ENCODE peak calls at places on chromosomes 3 and 15, in five cellular contexts. L is A549, N is H1, B is HepG2, V is GM12878. Y is an unnamed sample.

GRCh38 chr3:86830566-86830965 is 160.4 kb downstream of the VGLL3 start:
- DNase-seq in L (no peak), N (no peak), B (no peak), V (no peak), Y (no peak)

GRCh38 chr15:65584241-65584640 is 26.7 kb downstream of the INTS14 start:
- DNase-seq in L (no peak), N (no peak), B (no peak), V (no peak), Y (no peak)

GRCh38 chr3:125367403-125368230 is 7.5 kb downstream of the ZNF148 start:
- DNase-seq in L (no peak), N (no peak), B (no peak), V (no peak), Y (no peak)

GRCh38 chr3:18046131-18046530 is 303.7 kb upstream of the TBC1D5 start:
- DNase-seq in L (no peak), N (no peak), B (no peak), V (no peak), Y (no peak)

GRCh38 chr15:41981373-41982132 is 9.2 kb upstream of the EHD4 start:
- DNase-seq in L (no peak), N (no peak), B (no peak), V (no peak), Y (peak)

GRCh38 chr15:56088389-56088788 is 95.0 kb upstream of the NEDD4 start:
- DNase-seq in L (no peak), N (no peak), B (no peak), V (no peak), Y (no peak)

GRCh38 chr15:48972750-48973503 is 9.2 kb upstream of the SHC4 start:
- DNase-seq in L (no peak), N (no peak), B (no peak), V (no peak), Y (no peak)

GRCh38 chr3:123421353-123422174 is 27.3 kb downstream of the ADCY5 start:
- DNase-seq in L (no peak), N (no peak), B (no peak), V (no peak), Y (no peak)

GRCh38 chr3:73259841-73260240 is 198.4 kb downstream of the EBLN2 start:
- DNase-seq in L (no peak), N (no peak), B (no peak), V (no peak), Y (no peak)

GRCh38 chr15:98599911-98600685 is 48.2 kb upstream of the IGF1R start:
- DNase-seq in L (no peak), N (peak), B (no peak), V (peak), Y (no peak)

GRCh38 chr15:34802803-34803395 is 7.5 kb upstream of the ACTC1 start:
- DNase-seq in L (no peak), N (no peak), B (no peak), V (no peak), Y (peak)

GRCh38 chr3:144843099-144843498 is 871.5 kb downstream of the DIPK2A start:
- DNase-seq in L (no peak), N (no peak), B (peak), V (no peak), Y (no peak)

GRCh38 chr3:71684752-71685151 is 40.5 kb downstream of the EIF4E3 start:
- DNase-seq in L (no peak), N (no peak), B (no peak), V (no peak), Y (no peak)

GRCh38 chr3:8853081-8853480 is 83.7 kb upstream of the OXTR start:
- DNase-seq in L (no peak), N (no peak), B (no peak), V (no peak), Y (no peak)

GRCh38 chr15:101672298-101672697 is 20.1 kb upstream of the TM2D3 start:
- DNase-seq in L (no peak), N (no peak), B (no peak), V (no peak), Y (no peak)

GRCh38 chr3:114624676-114625181 is 330.9 kb downstream of the TIGIT start:
- DNase-seq in L (peak), N (no peak), B (peak), V (no peak), Y (no peak)

GRCh38 chr3:123089611-123090301 is 22.9 kb downstream of the PDIA5 start:
- DNase-seq in L (no peak), N (no peak), B (no peak), V (no peak), Y (no peak)

GRCh38 chr15:92091155-92091734 is 237.7 kb downstream of the SLCO3A1 start:
- DNase-seq in L (peak), N (peak), B (peak), V (no peak), Y (peak)

GRCh38 chr15:40937762-40938529 is 8.8 kb downstream of the DLL4 start:
- DNase-seq in L (peak), N (no peak), B (no peak), V (no peak), Y (no peak)

GRCh38 chr3:188362405-188362831 is 208.5 kb downstream of the LPP start:
- DNase-seq in L (peak), N (no peak), B (peak), V (no peak), Y (no peak)
- TF ChIP-seq HDAC2 in L (no peak), N (no peak), B (no peak), V (no peak), Y (no peak)

DNA sequence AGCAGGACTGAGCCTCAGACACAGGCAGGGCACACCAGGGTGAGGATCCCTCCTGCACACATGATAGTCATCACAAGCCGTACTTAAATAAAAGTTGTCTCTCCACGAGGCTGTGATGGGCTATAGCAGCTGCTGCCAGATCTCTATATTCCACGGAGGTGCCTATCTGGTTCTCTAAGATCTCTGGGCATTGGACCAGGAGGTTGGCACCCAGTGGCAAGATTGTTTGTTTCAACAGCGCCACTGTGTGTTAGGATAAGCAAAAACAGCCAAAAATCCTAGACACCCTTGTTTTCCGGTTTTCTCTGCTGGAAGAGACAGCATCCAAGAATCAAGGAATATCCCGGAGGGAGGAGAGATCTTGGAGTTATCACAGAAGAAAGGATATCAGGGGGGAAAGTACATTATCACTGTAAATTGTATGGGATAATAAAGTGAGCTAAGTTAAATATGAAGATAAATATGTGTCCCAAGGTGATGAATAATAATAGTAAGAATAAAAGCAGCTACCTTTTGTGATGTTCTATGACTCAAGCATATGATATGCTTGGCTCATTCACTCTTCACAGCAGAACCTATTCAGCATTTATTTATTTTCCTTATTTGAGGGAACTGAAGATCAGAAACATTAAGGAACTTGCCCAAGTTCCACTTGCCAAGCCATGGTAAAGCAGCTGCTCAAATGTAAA is 90.6 kb upstream of the AKAP13 start:
- DNase-seq in L (peak), N (no peak), B (peak), V (no peak), Y (no peak)
- TF ChIP-seq CTCF in L (peak), N (peak), B (peak), V (peak), Y (peak)

GRCh38 chr3:16179771-16180736 is 5.6 kb downstream of the GALNT15 start:
- DNase-seq in L (no peak), N (no peak), B (peak), V (no peak), Y (no peak)
- TF ChIP-seq HDAC2 in L (no peak), N (no peak), B (no peak), V (no peak), Y (no peak)

GRCh38 chr3:180870008-180870733 is 42.3 kb upstream of the FXR1 start:
- DNase-seq in L (no peak), N (peak), B (no peak), V (no peak), Y (peak)
- TF ChIP-seq CTCF in L (no peak), N (peak), B (no peak), V (no peak), Y (peak)

GRCh38 chr3:46112296-46112695 is 85.0 kb upstream of the XCR1 start:
- DNase-seq in L (no peak), N (no peak), B (no peak), V (no peak), Y (no peak)
- TF ChIP-seq HDAC2 in L (no peak), N (no peak), B (no peak), V (no peak), Y (no peak)

Y was measured in K562.